ENCODE peak calls at places on chromosomes 16 and 17, in seven cellular contexts. A is astrocyte, C is OCI-LY7, W is fibroblast of lung, V is neural progenitor cell, N is SK-N-SH, X is GM23338. T is an unnamed sample.

GRCh38 chr17:869067-869466 is 86.9 kb downstream of the MRM3 start:
- DNase-seq in A (peak; percentile 55), C (no peak), W (peak; percentile 65), V (no peak), N (no peak), X (no peak), T (no peak)

GRCh38 chr17:80192268-80192667 is 22.4 kb downstream of the CARD14 start:
- DNase-seq in A (no peak), C (no peak), W (no peak), V (no peak), N (no peak), X (no peak), T (no peak)

GRCh38 chr16:83717308-83717707 is 90.5 kb upstream of the HSBP1 start:
- DNase-seq in A (no peak), C (no peak), W (no peak), V (peak; percentile 57), N (no peak), X (peak; percentile 74), T (no peak)

GRCh38 chr17:56929362-56929969 is 15.6 kb upstream of the TRIM25 start:
- DNase-seq in A (no peak), C (peak; percentile 57), W (no peak), V (peak; percentile 49), N (no peak), X (peak; percentile 74), T (no peak)

GRCh38 chr17:948284-948852 is 31.2 kb downstream of the NXN start:
- DNase-seq in A (no peak), C (no peak), W (no peak), V (peak; percentile 73), N (no peak), X (peak; percentile 83), T (no peak)

GRCh38 chr16:70678121-70678897 is 7.5 kb downstream of the MTSS2 start:
- DNase-seq in A (no peak), C (no peak), W (no peak), V (no peak), N (no peak), X (no peak), T (no peak)

GRCh38 chr17:70848785-70849184 is 679.5 kb downstream of the KCNJ2 start:
- DNase-seq in A (peak; percentile 83), C (no peak), W (peak; percentile 85), V (no peak), N (no peak), X (no peak), T (no peak)

GRCh38 chr16:57803413-57803990 is 1.2 kb upstream of the KIFC3 start:
- DNase-seq in A (no peak), C (no peak), W (no peak), V (no peak), N (no peak), X (peak; percentile 43), T (no peak)

DNA sequence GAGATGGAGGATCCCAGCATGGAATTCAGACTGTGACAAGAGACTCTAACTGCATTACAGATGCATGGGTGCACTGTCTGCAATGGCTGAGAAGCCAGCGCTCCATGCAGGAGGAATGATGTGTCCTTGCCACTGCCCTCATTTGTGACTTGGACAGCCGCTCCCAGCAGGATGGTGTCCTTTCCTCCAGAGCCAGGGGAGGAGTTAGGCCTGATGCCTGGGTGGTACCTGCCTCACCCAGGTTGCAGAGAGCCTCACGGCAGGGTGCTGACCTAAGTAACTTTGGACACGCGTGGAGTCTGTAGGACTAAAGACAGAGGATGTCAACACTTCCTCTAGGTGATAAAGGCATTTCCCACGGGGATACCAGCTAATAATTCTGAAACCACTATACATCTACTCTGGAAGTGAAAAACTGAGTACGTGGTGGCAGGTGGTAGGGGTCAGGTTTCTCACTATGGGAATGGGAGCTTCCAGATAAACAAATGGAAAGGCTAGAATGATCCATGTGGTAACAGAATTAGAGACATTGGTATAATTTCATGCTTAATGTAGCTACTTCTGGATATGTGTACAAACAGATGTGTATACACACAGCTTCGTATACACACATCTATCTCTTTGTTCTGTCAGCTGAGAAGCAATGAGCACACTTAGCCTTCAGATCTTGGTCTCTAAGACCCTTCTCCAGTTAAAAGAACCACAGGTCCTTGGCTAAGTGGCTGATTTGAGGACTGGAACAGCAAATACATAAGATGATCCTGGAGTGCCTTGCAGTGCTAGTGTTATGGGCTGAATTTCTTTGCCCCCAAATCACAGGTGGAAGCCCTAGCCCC is 13.7 kb upstream of the CSNK1D start:
- DNase-seq in A (no peak), C (no peak), W (no peak), V (no peak), N (no peak), X (no peak), T (no peak)
- H3K4me3 ChIP-seq in A (no peak overlapping the region), C (no peak overlapping the region), W (no peak overlapping the region), V (no peak overlapping the region), N (no peak overlapping the region), X (no peak overlapping the region), T (peak overlapping the region; percentile 33)

DNA sequence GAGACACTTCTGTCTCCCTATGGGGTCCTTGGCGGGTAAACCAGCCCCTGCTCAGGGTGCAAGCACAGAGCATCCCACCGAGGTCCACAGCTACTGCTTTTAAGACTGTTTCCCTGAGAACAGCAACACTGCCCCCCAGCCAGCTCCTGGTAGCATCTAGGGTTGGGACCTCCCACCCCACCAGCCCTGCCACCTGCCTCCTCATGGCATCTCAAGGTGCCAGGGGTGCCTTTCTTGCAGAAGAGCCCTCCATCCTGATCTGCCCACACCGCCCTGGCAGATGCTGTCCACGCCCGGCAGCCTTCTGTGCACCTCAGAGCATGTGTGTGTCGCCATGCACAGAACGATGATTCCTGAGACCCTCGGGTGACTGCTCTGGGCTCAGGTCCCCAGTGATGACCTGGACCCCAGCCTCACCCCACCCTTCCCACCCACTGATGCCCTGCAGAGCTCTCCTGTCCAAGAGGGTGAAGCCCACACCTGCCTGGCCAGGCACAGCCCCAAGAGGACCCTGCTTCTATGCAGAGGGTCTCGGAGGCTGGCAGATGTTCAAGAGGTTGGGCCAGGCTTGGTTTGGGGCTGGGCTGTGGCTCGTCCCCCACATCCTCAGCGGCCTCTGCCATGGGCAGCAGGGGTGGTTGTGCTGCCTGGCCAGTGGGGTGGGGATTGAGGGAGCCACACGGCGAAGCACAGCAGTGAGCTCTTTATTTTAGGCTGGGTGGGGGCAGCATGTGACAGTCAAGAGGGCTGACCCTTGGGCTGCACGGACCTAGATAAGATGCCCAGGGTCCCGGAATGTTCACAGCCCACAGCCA is 5.1 kb upstream of the SPATA2L start:
- DNase-seq in A (no peak), C (no peak), W (no peak), V (no peak), N (no peak), X (no peak), T (no peak)
- H2AFZ ChIP-seq in A (no peak overlapping the region), C (no peak overlapping the region), W (no peak overlapping the region), V (no peak overlapping the region), N (no peak overlapping the region), X (peak overlapping the region; percentile 72), T (no peak overlapping the region)

GRCh38 chr16:593406-593805 is 3.5 kb downstream of the RAB40C start:
- DNase-seq in A (no peak), C (no peak), W (no peak), V (no peak), N (no peak), X (no peak), T (peak; percentile 83)
- H3K4me3 ChIP-seq in A (no peak overlapping the region), C (no peak overlapping the region), W (no peak overlapping the region), V (no peak overlapping the region), N (no peak overlapping the region), X (no peak overlapping the region), T (peak overlapping the region; percentile 20)

DNA sequence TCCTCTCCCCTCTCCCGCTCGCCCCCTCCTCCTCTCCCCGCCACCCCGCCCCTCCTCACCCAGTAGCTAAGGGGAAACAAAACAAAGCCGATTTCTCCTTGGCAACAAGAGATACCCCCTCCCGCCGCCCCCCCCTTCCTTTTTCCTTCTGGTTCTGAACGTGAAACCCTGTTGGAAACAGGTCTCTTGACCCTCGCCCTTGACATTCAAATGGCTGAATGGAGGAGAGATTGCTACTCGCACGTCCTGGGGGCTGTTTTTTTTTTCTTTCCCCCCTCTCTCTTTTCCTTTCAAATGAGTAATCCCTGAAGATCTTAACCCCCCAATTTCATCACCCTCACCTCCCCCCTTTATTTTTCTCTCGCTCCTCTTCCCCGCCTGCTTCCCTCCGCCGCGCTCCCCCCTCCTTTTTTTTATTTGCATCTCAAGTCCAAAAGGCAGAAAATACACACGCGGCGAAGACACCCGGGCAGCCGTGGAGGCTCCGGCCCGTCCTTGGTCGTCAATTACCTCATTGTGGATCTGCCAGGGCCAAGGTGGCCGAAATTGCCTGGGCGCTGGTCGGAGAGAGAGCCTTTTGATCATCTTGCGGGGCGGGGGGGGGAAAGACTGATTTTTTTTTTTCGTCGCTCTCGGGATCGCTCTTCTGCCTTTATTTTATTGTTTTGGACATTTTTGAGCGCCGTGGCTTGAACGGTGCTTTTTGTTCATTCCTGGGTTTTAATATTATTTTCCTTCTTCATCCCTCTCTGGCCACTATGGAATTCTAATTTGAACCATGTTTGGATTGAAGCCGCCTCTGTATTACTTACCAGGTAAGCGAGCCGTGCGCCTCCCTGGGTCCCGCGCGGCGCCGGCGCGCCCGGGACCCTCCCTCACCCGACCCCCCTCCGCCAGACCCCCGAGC is 57.3 kb upstream of the GSE1 start:
- DNase-seq in A (no peak), C (peak; percentile 50), W (no peak), V (no peak), N (peak; percentile 87), X (peak; percentile 83), T (no peak)
- H2AFZ ChIP-seq in A (peak overlapping the region; percentile 5), C (peak overlapping the region; percentile 56), W (no peak overlapping the region), V (no peak overlapping the region), N (peak overlapping the region; percentile 68), X (no peak overlapping the region), T (peak overlapping the region; percentile 66)

GRCh38 chr16:1940273-1941161 is 2.5 kb downstream of the MSRB1 start:
- DNase-seq in A (no peak), C (no peak), W (no peak), V (no peak), N (no peak), X (no peak), T (no peak)
- H3K4me3 ChIP-seq in A (peak overlapping the region; percentile 35), C (no peak overlapping the region), W (no peak overlapping the region), V (no peak overlapping the region), N (no peak overlapping the region), X (no peak overlapping the region), T (no peak overlapping the region)

GRCh38 chr17:31068291-31068690 is 26.5 kb upstream of the NF1 start:
- DNase-seq in A (no peak), C (peak; percentile 71), W (no peak), V (peak; percentile 42), N (peak; percentile 8), X (peak; percentile 85), T (peak; percentile 18)
- H2AFZ ChIP-seq in A (no peak overlapping the region), C (peak overlapping the region; percentile 45), W (peak overlapping the region; percentile 4), V (no peak overlapping the region), N (peak overlapping the region; percentile 75), X (peak overlapping the region; percentile 33), T (no peak overlapping the region)

DNA sequence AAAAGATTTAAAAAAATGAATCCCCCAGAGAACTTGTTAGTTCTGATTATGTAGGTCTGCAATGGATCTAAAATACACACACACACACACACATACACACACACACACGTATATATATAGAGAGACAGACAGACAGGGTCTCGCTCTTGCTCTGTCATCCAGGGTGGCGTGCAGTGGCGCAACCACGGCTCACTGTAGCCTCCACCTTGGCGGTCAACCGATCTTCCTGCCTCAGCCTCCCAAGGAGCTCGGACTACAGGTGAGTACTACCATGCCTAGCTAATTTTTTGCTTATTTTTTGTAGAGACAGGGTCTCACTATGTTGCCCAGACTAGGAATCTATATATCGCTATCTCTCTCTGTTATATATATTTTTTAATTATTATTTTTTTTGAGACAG is 33.4 kb downstream of the GJC1 start:
- DNase-seq in A (no peak), C (no peak), W (no peak), V (no peak), N (no peak), X (no peak), T (no peak)
- H3K4me3 ChIP-seq in A (no peak overlapping the region), C (no peak overlapping the region), W (no peak overlapping the region), V (no peak overlapping the region), N (no peak overlapping the region), X (no peak overlapping the region), T (no peak overlapping the region)

T was measured in PC-9.